ENCODE peak calls at places on chromosomes 13 and 19, in seven cellular contexts. F is SK-N-MC; J is CD4-positive, CD25-positive, alpha-beta regulatory T cell; C is colonic mucosa; H is body of pancreas; W is uterus; B is naive thymus-derived CD4-positive, alpha-beta T cell. Q is an unnamed sample.

GRCh38 chr19:47429140-47429793 is 9.9 kb upstream of the MEIS3 start:
- DNase-seq in F (no peak), J (no peak), C (no peak), H (no peak), W (no peak), B (no peak), Q (no peak)

GRCh38 chr19:44850641-44851109 is 4.6 kb downstream of the NECTIN2 start:
- DNase-seq in F (no peak), J (no peak), C (no peak), H (no peak), W (no peak), B (no peak), Q (no peak)

GRCh38 chr19:55088021-55088451 is 12.4 kb downstream of the EPS8L1 start:
- DNase-seq in F (no peak), J (no peak), C (no peak), H (no peak), W (no peak), B (no peak), Q (no peak)

GRCh38 chr19:57357406-57357805 is 5.9 kb upstream of the TRAPPC2B start:
- DNase-seq in F (no peak), J (no peak), C (no peak), H (no peak), W (no peak), B (no peak), Q (no peak)

GRCh38 chr13:33274264-33274663 is 11.3 kb downstream of the STARD13 start:
- DNase-seq in F (no peak), J (no peak), C (no peak), H (no peak), W (no peak), B (no peak), Q (no peak)

GRCh38 chr13:88074794-88075509 is 403.8 kb downstream of the SLITRK5 start:
- DNase-seq in F (peak), J (no peak), C (no peak), H (peak), W (peak), B (no peak), Q (no peak)

GRCh38 chr13:94312511-94313191 is 166.8 kb downstream of the DCT start:
- DNase-seq in F (no peak), J (peak), C (no peak), H (no peak), W (no peak), B (no peak), Q (no peak)

GRCh38 chr13:114021464-114022308 is 47.8 kb upstream of the C13orf46 start:
- DNase-seq in F (no peak), J (no peak), C (no peak), H (no peak), W (no peak), B (no peak), Q (peak)

GRCh38 chr19:33461256-33462111 is 60.1 kb downstream of the PEPD start:
- DNase-seq in F (no peak), J (no peak), C (no peak), H (no peak), W (no peak), B (no peak), Q (no peak)

GRCh38 chr13:94928127-94928526 is 215.8 kb upstream of the SOX21 start:
- DNase-seq in F (no peak), J (no peak), C (no peak), H (no peak), W (no peak), B (no peak), Q (no peak)

GRCh38 chr13:78867655-78868054 is 208.7 kb upstream of the OBI1 start:
- DNase-seq in F (no peak), J (no peak), C (no peak), H (no peak), W (no peak), B (no peak), Q (no peak)

GRCh38 chr13:26658972-26659371 is 101.5 kb downstream of the WASF3 start:
- DNase-seq in F (no peak), J (no peak), C (no peak), H (no peak), W (no peak), B (no peak), Q (no peak)

GRCh38 chr19:623974-624373 is 9.4 kb downstream of the POLRMT start:
- DNase-seq in F (no peak), J (no peak), C (no peak), H (no peak), W (no peak), B (no peak), Q (no peak)

GRCh38 chr19:43760941-43761340 is 6.2 kb upstream of the SMG9 start:
- DNase-seq in F (no peak), J (no peak), C (no peak), H (no peak), W (no peak), B (no peak), Q (no peak)

GRCh38 chr13:44224433-44225149 is 149.0 kb upstream of the SERP2 start:
- DNase-seq in F (no peak), J (no peak), C (no peak), H (peak), W (peak), B (no peak), Q (no peak)

GRCh38 chr19:36120092-36120983 is 5.1 kb downstream of the TBCB start:
- DNase-seq in F (no peak), J (no peak), C (no peak), H (no peak), W (no peak), B (no peak), Q (no peak)

GRCh38 chr13:70253834-70254233 is 145.6 kb upstream of the KLHL1 start:
- DNase-seq in F (no peak), J (no peak), C (no peak), H (no peak), W (no peak), B (no peak), Q (no peak)

GRCh38 chr19:27746691-27747380 is 1466.1 kb downstream of the UQCRFS1 start:
- DNase-seq in F (no peak), J (no peak), C (peak), H (peak), W (peak), B (no peak), Q (no peak)

GRCh38 chr13:113647351-113648217 is 10.4 kb downstream of the ATP4B start:
- DNase-seq in F (peak), J (no peak), C (peak), H (peak), W (peak), B (no peak), Q (peak)

GRCh38 chr13:112876305-112877000 is 92.6 kb upstream of the MCF2L start:
- DNase-seq in F (no peak), J (no peak), C (no peak), H (no peak), W (no peak), B (no peak), Q (no peak)

GRCh38 chr19:46925548-46925950 is 64.8 kb downstream of the ARHGAP35 start:
- DNase-seq in F (no peak), J (no peak), C (peak), H (peak), W (no peak), B (no peak), Q (peak)

GRCh38 chr13:31807090-31807541 is 67.8 kb downstream of the RXFP2 start:
- DNase-seq in F (no peak), J (peak), C (no peak), H (no peak), W (no peak), B (no peak), Q (no peak)

GRCh38 chr13:114067886-114068722 is 64.3 kb downstream of the RASA3 start:
- DNase-seq in F (no peak), J (no peak), C (no peak), H (no peak), W (no peak), B (peak), Q (no peak)

GRCh38 chr19:48695743-48696352 is at the start of gene FUT2:
- DNase-seq in F (no peak), J (no peak), C (peak), H (peak), W (no peak), B (no peak), Q (no peak)

GRCh38 chr19:11100064-11100463 is 10.8 kb downstream of the LDLR start:
- DNase-seq in F (no peak), J (no peak), C (no peak), H (no peak), W (no peak), B (no peak), Q (no peak)

GRCh38 chr19:48713041-48713863 is 6.3 kb downstream of the MAMSTR start:
- DNase-seq in F (no peak), J (no peak), C (no peak), H (no peak), W (no peak), B (peak), Q (no peak)

GRCh38 chr13:113029487-113030258 is 60.7 kb downstream of the MCF2L start:
- DNase-seq in F (no peak), J (peak), C (peak), H (peak), W (no peak), B (peak), Q (no peak)

GRCh38 chr19:4067396-4068057 is 828 bp upstream of the ZBTB7A start:
- DNase-seq in F (no peak), J (no peak), C (peak), H (no peak), W (peak), B (no peak), Q (peak)

GRCh38 chr19:4065430-4066175 is 1.1 kb downstream of the ZBTB7A start:
- DNase-seq in F (no peak), J (peak), C (peak), H (peak), W (peak), B (peak), Q (peak)

GRCh38 chr19:4066176-4066606 is 508 bp downstream of the ZBTB7A start:
- DNase-seq in F (peak), J (peak), C (peak), H (no peak), W (no peak), B (peak), Q (peak)

GRCh38 chr19:4068058-4068966 is 1.6 kb upstream of the ZBTB7A start:
- DNase-seq in F (no peak), J (peak), C (peak), H (no peak), W (peak), B (no peak), Q (no peak)

GRCh38 chr19:4066682-4067395 is at the start of gene ZBTB7A:
- DNase-seq in F (no peak), J (peak), C (peak), H (peak), W (peak), B (peak), Q (peak)
- H3K27ac ChIP-seq in F (peak), J (peak), C (peak), H (peak), W (peak), B (peak), Q (peak)

GRCh38 chr19:38045554-38046253 is 138.7 kb downstream of the SIPA1L3 start:
- DNase-seq in F (no peak), J (no peak), C (no peak), H (no peak), W (no peak), B (no peak), Q (no peak)
- H3K27ac ChIP-seq in F (no peak), J (no peak), C (no peak), H (no peak), W (no peak), B (no peak), Q (no peak)

GRCh38 chr13:98503175-98504028 is 73.5 kb downstream of the STK24 start:
- DNase-seq in F (no peak), J (no peak), C (no peak), H (no peak), W (no peak), B (no peak), Q (no peak)
- H3K27ac ChIP-seq in F (no peak), J (no peak), C (no peak), H (peak), W (peak), B (no peak), Q (no peak)

DNA sequence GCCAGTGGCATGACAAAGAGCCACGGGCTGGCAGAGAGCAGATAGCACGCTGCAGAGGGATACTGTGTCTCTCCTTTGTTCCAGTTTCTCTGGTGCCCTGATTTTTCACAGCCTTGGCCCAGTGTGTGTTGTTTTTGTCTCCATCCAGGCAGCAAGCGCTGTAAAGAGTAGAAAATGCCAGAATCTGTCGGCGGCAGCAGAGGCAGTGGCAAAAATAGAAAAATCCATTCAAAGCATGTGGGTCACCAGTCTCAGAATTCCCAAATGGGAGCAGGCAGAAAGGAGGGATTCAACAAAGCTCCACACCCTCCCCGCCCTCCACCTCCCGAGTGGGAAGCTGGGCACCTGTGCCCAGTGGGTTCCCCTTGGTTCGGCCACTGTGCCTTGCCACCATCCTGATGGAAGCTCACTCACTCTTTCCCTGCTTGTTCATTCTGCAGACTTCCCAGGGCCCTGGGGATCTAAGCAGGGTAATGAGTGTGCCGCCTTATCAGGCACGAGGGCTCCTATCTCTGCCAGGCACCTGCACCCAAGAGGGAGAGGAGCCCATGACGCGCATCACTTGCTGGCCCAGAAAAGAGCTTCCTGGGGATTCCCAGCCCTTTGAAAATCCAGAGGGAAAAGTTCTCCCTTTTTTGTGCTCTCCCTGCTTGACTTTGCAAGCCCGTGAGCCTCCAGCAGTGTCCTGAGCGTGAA is 416.9 kb downstream of the IRS2 start:
- DNase-seq in F (no peak), J (no peak), C (no peak), H (no peak), W (no peak), B (no peak), Q (peak)
- H3K27ac ChIP-seq in F (no peak), J (no peak), C (no peak), H (no peak), W (no peak), B (no peak), Q (no peak)

GRCh38 chr13:110012102-110012739 is 225.8 kb upstream of the IRS2 start:
- DNase-seq in F (no peak), J (no peak), C (no peak), H (peak), W (no peak), B (no peak), Q (no peak)
- H3K27ac ChIP-seq in F (no peak), J (no peak), C (no peak), H (no peak), W (no peak), B (no peak), Q (no peak)

GRCh38 chr13:36431204-36432105 is 840 bp upstream of the CCNA1 start:
- DNase-seq in F (no peak), J (no peak), C (no peak), H (no peak), W (peak), B (no peak), Q (no peak)
- H3K27ac ChIP-seq in F (no peak), J (no peak), C (no peak), H (no peak), W (no peak), B (no peak), Q (no peak)

Q was measured in substantia nigra.